ENCODE peak calls at places on chromosomes 13 and 19, in ten cellular contexts. L is endothelial cell; K is left ventricle myocardium inferior; W is BJ; V is astrocyte; T is CD8-positive, alpha-beta T cell; A is OCI-LY7; I is psoas muscle; B is HFF-Myc; N is GM12865. E is an unnamed sample.

GRCh38 chr13:51625555-51626345 is 41.5 kb downstream of the WDFY2 start:
- DNase-seq in W (no peak), L (no peak), B (no peak), A (no peak), N (no peak), T (no peak), K (no peak), I (no peak), V (no peak), E (no peak)

GRCh38 chr13:40026174-40026585 is 370.7 kb downstream of the COG6 start:
- DNase-seq in V (peak), W (no peak), A (no peak), N (peak), B (no peak), K (no peak), L (no peak), I (no peak), T (peak), E (no peak)

GRCh38 chr19:42532881-42533280 is 4.6 kb upstream of the CEACAM1 start:
- DNase-seq in I (no peak), L (no peak), N (no peak), V (no peak), B (no peak), A (no peak), W (no peak), K (no peak), T (no peak), E (no peak)

GRCh38 chr19:862529-863304 is 3.3 kb downstream of the CFD start:
- DNase-seq in B (no peak), A (peak), N (peak), W (no peak), L (peak), I (peak), T (peak), V (no peak), K (no peak), E (peak)

GRCh38 chr13:33217256-33217655 is 68.3 kb downstream of the STARD13 start:
- DNase-seq in T (no peak), K (no peak), I (no peak), L (no peak), W (no peak), A (no peak), V (no peak), N (no peak), B (no peak), E (no peak)

GRCh38 chr19:51394045-51394836 is 3.9 kb upstream of the C19orf84 start:
- DNase-seq in V (peak), A (peak), I (peak), T (peak), N (peak), K (peak), B (peak), W (peak), L (peak), E (peak)

GRCh38 chr19:40026597-40026970 is 29.4 kb downstream of the ZNF780B start:
- DNase-seq in N (no peak), A (no peak), B (no peak), L (no peak), V (no peak), W (no peak), K (no peak), I (no peak), T (no peak), E (no peak)

GRCh38 chr19:47540748-47541147 is 25.9 kb upstream of the NAPA start:
- DNase-seq in B (no peak), L (no peak), I (no peak), W (no peak), A (peak), V (peak), N (peak), K (no peak), T (no peak), E (no peak)

GRCh38 chr19:21698215-21698614 is 69.2 kb downstream of the ZNF100 start:
- DNase-seq in N (no peak), B (peak), L (no peak), K (no peak), A (peak), I (no peak), V (peak), W (no peak), T (no peak), E (no peak)

GRCh38 chr19:35135389-35135909 is 590 bp upstream of the LGI4 start:
- DNase-seq in A (peak), B (no peak), N (peak), V (peak), I (peak), W (no peak), L (peak), K (peak), T (peak), E (peak)

GRCh38 chr19:19538077-19538764 is at the start of gene CILP2:
- DNase-seq in K (peak), A (peak), B (no peak), I (peak), T (peak), V (no peak), L (peak), N (no peak), W (no peak), E (peak)

GRCh38 chr13:99749627-99750026 is 221.9 kb downstream of the ZIC5 start:
- DNase-seq in A (no peak), V (no peak), B (no peak), W (no peak), K (no peak), I (no peak), L (no peak), T (no peak), N (no peak), E (no peak)

GRCh38 chr13:113658836-113659235 is 838 bp upstream of the ATP4B start:
- DNase-seq in T (no peak), K (peak), W (no peak), A (no peak), I (no peak), N (no peak), L (no peak), V (no peak), B (no peak), E (no peak)

GRCh38 chr19:11152318-11153062 is 3.1 kb downstream of the SPC24 start:
- DNase-seq in A (no peak), K (peak), B (no peak), T (no peak), I (peak), W (no peak), L (no peak), N (no peak), V (peak), E (no peak)

GRCh38 chr19:51128227-51128626 is 3.5 kb downstream of the SIGLEC9 start:
- DNase-seq in L (no peak), W (no peak), N (no peak), I (no peak), B (no peak), V (no peak), A (no peak), T (no peak), K (no peak), E (no peak)

GRCh38 chr13:104414181-104414580 is 1348.0 kb upstream of the SLC10A2 start:
- DNase-seq in L (no peak), A (no peak), K (no peak), V (no peak), I (no peak), N (no peak), B (no peak), T (no peak), W (no peak), E (no peak)

GRCh38 chr13:52127783-52128702 is 830 bp downstream of the NEK5 start:
- DNase-seq in N (peak), A (peak), T (peak), W (peak), V (peak), K (peak), B (peak), I (peak), L (peak), E (peak)

GRCh38 chr13:100334209-100334608 is 245.3 kb downstream of the PCCA start:
- DNase-seq in W (no peak), V (no peak), T (no peak), I (no peak), B (no peak), K (no peak), N (no peak), L (no peak), A (no peak), E (no peak)

GRCh38 chr19:1168877-1169791 is 4.9 kb downstream of the SBNO2 start:
- DNase-seq in L (no peak), A (no peak), W (no peak), N (no peak), T (no peak), I (peak), K (no peak), B (no peak), V (peak), E (no peak)

GRCh38 chr19:14048439-14049153 is 13.3 kb downstream of the PALM3 start:
- DNase-seq in A (peak), T (peak), L (peak), W (no peak), V (no peak), K (peak), N (peak), I (peak), B (no peak), E (peak)

GRCh38 chr13:86399572-86399971 is 600.4 kb upstream of the SLITRK6 start:
- DNase-seq in W (no peak), T (no peak), L (no peak), B (no peak), V (no peak), K (no peak), A (no peak), N (no peak), I (no peak), E (no peak)

GRCh38 chr13:33090755-33091454 is 74.7 kb downstream of the KL start:
- DNase-seq in K (no peak), N (no peak), B (no peak), A (no peak), T (no peak), I (no peak), V (no peak), L (no peak), W (no peak), E (no peak)

GRCh38 chr13:92954746-92955145 is 271.9 kb upstream of the GPC6 start:
- DNase-seq in N (no peak), B (no peak), A (no peak), I (no peak), L (no peak), W (no peak), T (no peak), V (no peak), K (no peak), E (no peak)

GRCh38 chr13:85503797-85504196 is 295.4 kb downstream of the SLITRK6 start:
- DNase-seq in V (peak), T (no peak), B (no peak), A (no peak), L (no peak), W (no peak), N (no peak), K (no peak), I (no peak), E (no peak)

GRCh38 chr19:38849746-38850230 is at the start of gene HNRNPL:
- DNase-seq in I (peak), T (peak), W (no peak), V (no peak), B (no peak), A (no peak), L (peak), K (no peak), N (no peak), E (peak)

GRCh38 chr13:24693862-24694471 is 13.8 kb downstream of the ATP12A start:
- DNase-seq in W (no peak), T (peak), L (peak), K (no peak), I (no peak), A (peak), N (peak), V (no peak), B (no peak), E (peak)

GRCh38 chr13:36154567-36155231 is 23.5 kb upstream of the DCLK1 start:
- DNase-seq in V (no peak), T (no peak), N (no peak), I (peak), W (no peak), B (no peak), A (no peak), L (no peak), K (peak), E (peak)

GRCh38 chr19:17489392-17490030 is 19.2 kb downstream of the SLC27A1 start:
- DNase-seq in B (no peak), V (no peak), I (no peak), N (no peak), K (no peak), T (no peak), A (no peak), W (no peak), L (peak), E (no peak)

GRCh38 chr19:48963371-48964204 is 1.5 kb upstream of the FTL start:
- DNase-seq in L (peak), T (peak), B (no peak), N (peak), V (peak), A (no peak), I (peak), W (no peak), K (peak), E (peak)

GRCh38 chr19:4375164-4375619 is 25.2 kb downstream of the SH3GL1 start:
- DNase-seq in B (no peak), N (no peak), W (no peak), K (no peak), A (no peak), I (peak), L (no peak), T (no peak), V (no peak), E (no peak)

GRCh38 chr19:48509467-48510194 is 2.0 kb downstream of the LMTK3 start:
- DNase-seq in B (no peak), N (no peak), V (no peak), W (no peak), L (no peak), I (no peak), K (no peak), T (no peak), A (no peak), E (no peak)

GRCh38 chr19:49985926-49986325 is 25.0 kb upstream of the SIGLEC11 start:
- DNase-seq in I (no peak), K (no peak), L (no peak), B (no peak), T (no peak), A (no peak), W (no peak), N (no peak), V (no peak), E (no peak)

GRCh38 chr13:47463726-47464125 is 537.3 kb downstream of the SUCLA2 start:
- DNase-seq in V (peak), W (no peak), K (no peak), L (no peak), I (no peak), N (peak), T (no peak), B (no peak), A (no peak), E (no peak)

GRCh38 chr19:21362291-21362690 is 3.5 kb downstream of the ZNF738 start:
- DNase-seq in W (no peak), L (no peak), A (no peak), K (no peak), V (no peak), I (no peak), N (no peak), T (no peak), B (no peak), E (no peak)

GRCh38 chr13:38685974-38686571 is 804 bp upstream of the FREM2 start:
- DNase-seq in I (no peak), T (no peak), B (no peak), K (no peak), V (peak), W (no peak), L (peak), N (peak), A (no peak), E (no peak)
- TF ChIP-seq CTCF in I (peak), T (no peak), B (no peak), K (peak), V (no peak), W (no peak), L (no peak), N (no peak), A (peak), E (peak)

GRCh38 chr13:42816538-42816937 is 35.2 kb downstream of the FAM216B start:
- DNase-seq in V (no peak), L (no peak), I (no peak), N (no peak), A (no peak), T (no peak), K (no peak), W (no peak), B (no peak), E (no peak)
- TF ChIP-seq CTCF in V (peak), L (peak), I (no peak), N (no peak), A (peak), T (peak), K (no peak), W (peak), B (no peak), E (peak)

GRCh38 chr19:33215438-33216197 is 10.0 kb downstream of the SLC7A10 start:
- DNase-seq in B (no peak), W (no peak), V (no peak), K (no peak), A (no peak), T (no peak), N (no peak), I (no peak), L (no peak), E (no peak)

GRCh38 chr19:33212773-33213172 is 12.9 kb downstream of the SLC7A10 start:
- DNase-seq in I (no peak), N (no peak), K (no peak), B (no peak), A (no peak), T (no peak), W (no peak), L (no peak), V (no peak), E (no peak)

GRCh38 chr19:33212024-33212772 is 13.5 kb downstream of the SLC7A10 start:
- DNase-seq in L (no peak), W (no peak), I (no peak), A (no peak), B (no peak), K (no peak), N (no peak), T (no peak), V (no peak), E (no peak)

GRCh38 chr19:33216198-33216830 is 9.3 kb downstream of the SLC7A10 start:
- DNase-seq in K (no peak), I (no peak), W (no peak), V (no peak), B (no peak), L (no peak), T (no peak), A (peak), N (no peak), E (no peak)

DNA sequence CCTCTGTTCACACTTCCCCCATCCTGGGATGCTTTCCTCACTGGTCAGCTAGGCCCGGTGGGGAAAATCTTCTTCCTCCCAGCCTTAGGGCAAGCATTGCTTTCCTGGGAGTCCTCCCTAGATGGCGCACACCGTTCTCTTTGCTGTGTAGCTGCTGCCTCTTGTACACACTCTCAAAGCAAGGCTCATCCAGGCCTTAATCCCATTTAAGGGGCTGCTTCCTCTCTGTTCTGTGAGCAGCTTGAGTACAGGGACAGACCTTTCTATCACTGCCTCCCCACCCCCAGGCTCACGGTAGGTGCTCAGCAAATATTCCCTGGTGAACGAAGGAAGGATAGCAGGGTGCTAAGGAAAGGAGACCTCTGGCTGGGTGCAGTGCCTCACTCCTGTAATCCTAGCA is 11.0 kb downstream of the SLC7A10 start:
- DNase-seq in K (no peak), W (no peak), T (no peak), A (no peak), N (no peak), I (no peak), V (no peak), L (no peak), B (no peak), E (peak)
- TF ChIP-seq CTCF in K (no peak), W (peak), T (no peak), A (no peak), N (no peak), I (no peak), V (peak), L (no peak), B (no peak), E (peak)

DNA sequence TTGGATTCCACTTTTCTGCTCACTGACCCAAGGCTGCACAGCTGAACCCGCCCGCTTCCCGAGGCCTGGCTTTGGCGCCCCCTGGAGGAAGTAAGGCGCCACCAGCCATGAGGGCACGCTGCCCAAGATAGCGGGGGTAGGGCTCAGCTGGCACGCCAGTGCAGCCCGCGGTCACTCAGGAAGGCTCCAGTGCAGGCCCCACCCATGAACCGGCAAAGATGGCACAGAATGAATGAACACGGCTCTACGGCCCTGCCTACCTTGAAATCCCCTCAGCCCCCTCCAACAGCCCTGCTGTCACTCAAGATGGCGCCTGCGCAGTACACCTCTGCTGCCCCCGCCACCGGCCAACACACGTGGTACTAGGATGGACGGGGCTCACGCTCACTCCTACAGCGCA is 3.0 kb downstream of the PEG3 start:
- DNase-seq in K (peak), I (peak), B (no peak), V (no peak), A (no peak), W (no peak), N (no peak), L (no peak), T (no peak), E (no peak)
- TF ChIP-seq CTCF in K (peak), I (peak), B (peak), V (peak), A (peak), W (no peak), N (no peak), L (no peak), T (no peak), E (no peak)

GRCh38 chr13:42258747-42259146 is 13.2 kb upstream of the AKAP11 start:
- DNase-seq in I (no peak), T (no peak), K (no peak), V (no peak), B (no peak), A (no peak), L (no peak), W (no peak), N (no peak), E (no peak)
- TF ChIP-seq CTCF in I (no peak), T (no peak), K (no peak), V (no peak), B (no peak), A (no peak), L (no peak), W (no peak), N (no peak), E (no peak)

GRCh38 chr13:49549289-49549688 is 36.1 kb downstream of the RCBTB1 start:
- DNase-seq in V (no peak), I (no peak), A (no peak), L (no peak), N (no peak), B (no peak), T (no peak), K (no peak), W (no peak), E (no peak)
- TF ChIP-seq CTCF in V (no peak), I (peak), A (peak), L (no peak), N (no peak), B (peak), T (no peak), K (peak), W (peak), E (no peak)